ENCODE peak calls at places on chromosomes 4 and X, in four cellular contexts. X is effector memory CD4-positive, alpha-beta T cell; M is stimulated activated CD8-positive, alpha-beta memory T cell treated with anti-CD3 and anti-CD28 coated beads, Interleukin-7, amount 100 ng/mL, for 48 hours; W is spleen. F is an unnamed sample.

GRCh38 chr4:74284074-74284473 is 24.2 kb upstream of the EPGN start:
- DNase-seq in X (no peak), M (no peak), W (no peak), F (no peak)

GRCh38 chrX:97229318-97229717 is 345.6 kb downstream of the RPA4 start:
- DNase-seq in X (no peak), M (no peak), W (no peak), F (no peak)

GRCh38 chr4:146269228-146269653 is 54.9 kb downstream of the REELD1 start:
- DNase-seq in X (no peak), M (no peak), W (no peak), F (no peak)

GRCh38 chr4:55159851-55160250 is 34.5 kb upstream of the KDR start:
- DNase-seq in X (no peak), M (no peak), W (no peak), F (no peak)

GRCh38 chr4:69750346-69750745 is 10.1 kb downstream of the SULT1B1 start:
- DNase-seq in X (no peak), M (no peak), W (no peak), F (no peak)

GRCh38 chr4:88522702-88523324 is 763 bp downstream of the PYURF start:
- DNase-seq in X (no peak), M (peak; percentile 32), W (peak; percentile 82), F (no peak)

GRCh38 chrX:69424161-69424560 is 80.0 kb upstream of the NALF2 start:
- DNase-seq in X (no peak), M (no peak), W (no peak), F (no peak)

GRCh38 chr4:134278675-134279074 is 77.1 kb upstream of the PABPC4L start:
- DNase-seq in X (no peak), M (no peak), W (no peak), F (no peak)

F was measured in effector CD4-positive, alpha-beta T cell.